ENCODE peak calls at places on chromosomes 4 and X, in five cellular contexts. One of them, this sample, is unnamed.

GRCh38 chrX:112011376-112011775 is 71.2 kb downstream of the TRPC5 start:
- DNase-seq in OCI-LY7: no peak
- DNase-seq in fibroblast of lung: no peak
- DNase-seq in MM.1S: no peak
- DNase-seq in endodermal cell: peak; percentile 75
- DNase-seq in this sample: no peak

GRCh38 chrX:151323054-151323453 is 74.0 kb upstream of the VMA21 start:
- DNase-seq in OCI-LY7: no peak
- DNase-seq in fibroblast of lung: no peak
- DNase-seq in MM.1S: no peak
- DNase-seq in endodermal cell: no peak
- DNase-seq in this sample: no peak

GRCh38 chrX:39782276-39782675 is 315.5 kb downstream of the BCOR start:
- DNase-seq in OCI-LY7: no peak
- DNase-seq in fibroblast of lung: no peak
- DNase-seq in MM.1S: no peak
- DNase-seq in endodermal cell: peak; percentile 87
- DNase-seq in this sample: no peak

GRCh38 chr4:123748806-123749205 is 352.2 kb downstream of the SPRY1 start:
- DNase-seq in OCI-LY7: no peak
- DNase-seq in fibroblast of lung: no peak
- DNase-seq in MM.1S: no peak
- DNase-seq in endodermal cell: no peak
- DNase-seq in this sample: no peak

GRCh38 chrX:47579537-47579936 is 2.7 kb upstream of the TIMP1 start:
- DNase-seq in OCI-LY7: no peak
- DNase-seq in fibroblast of lung: peak; percentile 78
- DNase-seq in MM.1S: no peak
- DNase-seq in endodermal cell: no peak
- DNase-seq in this sample: no peak

GRCh38 chr4:173522160-173522873 is 7.7 kb downstream of the HAND2 start:
- DNase-seq in OCI-LY7: no peak
- DNase-seq in fibroblast of lung: peak; percentile 81
- DNase-seq in MM.1S: no peak
- DNase-seq in endodermal cell: peak; percentile 85
- DNase-seq in this sample: no peak

GRCh38 chr4:64581422-64581821 is 172.2 kb upstream of the TECRL start:
- DNase-seq in OCI-LY7: no peak
- DNase-seq in fibroblast of lung: peak; percentile 68
- DNase-seq in MM.1S: no peak
- DNase-seq in endodermal cell: no peak
- DNase-seq in this sample: no peak

GRCh38 chr4:39616651-39617050 is 22.0 kb downstream of the SMIM14 start:
- DNase-seq in OCI-LY7: no peak
- DNase-seq in fibroblast of lung: peak; percentile 80
- DNase-seq in MM.1S: no peak
- DNase-seq in endodermal cell: no peak
- DNase-seq in this sample: no peak

GRCh38 chr4:52103314-52103713 is 52.2 kb downstream of the SPATA18 start:
- DNase-seq in OCI-LY7: no peak
- DNase-seq in fibroblast of lung: no peak
- DNase-seq in MM.1S: no peak
- DNase-seq in endodermal cell: peak; percentile 66
- DNase-seq in this sample: no peak

GRCh38 chr4:183329954-183330742 is 7.9 kb upstream of the CLDN24 start:
- DNase-seq in OCI-LY7: no peak
- DNase-seq in fibroblast of lung: no peak
- DNase-seq in MM.1S: no peak
- DNase-seq in endodermal cell: no peak
- DNase-seq in this sample: no peak

GRCh38 chr4:8676676-8677075 is 84.1 kb downstream of the CPZ start:
- DNase-seq in OCI-LY7: no peak
- DNase-seq in fibroblast of lung: no peak
- DNase-seq in MM.1S: no peak
- DNase-seq in endodermal cell: no peak
- DNase-seq in this sample: no peak

GRCh38 chr4:4415107-4415805 is 28.4 kb downstream of the NSG1 start:
- DNase-seq in OCI-LY7: no peak
- DNase-seq in fibroblast of lung: no peak
- DNase-seq in MM.1S: no peak
- DNase-seq in endodermal cell: no peak
- DNase-seq in this sample: no peak

GRCh38 chrX:150544222-150544787 is 24.1 kb upstream of the MTM1 start:
- DNase-seq in OCI-LY7: peak; percentile 3
- DNase-seq in fibroblast of lung: no peak
- DNase-seq in MM.1S: peak; percentile 27
- DNase-seq in endodermal cell: peak; percentile 80
- DNase-seq in this sample: no peak

GRCh38 chrX:133676344-133677122 is 261.2 kb upstream of the GPC4 start:
- DNase-seq in OCI-LY7: no peak
- DNase-seq in fibroblast of lung: no peak
- DNase-seq in MM.1S: no peak
- DNase-seq in endodermal cell: no peak
- DNase-seq in this sample: no peak

GRCh38 chrX:20454117-20454516 is 187.4 kb upstream of the RPS6KA3 start:
- DNase-seq in OCI-LY7: no peak
- DNase-seq in fibroblast of lung: peak; percentile 54
- DNase-seq in MM.1S: no peak
- DNase-seq in endodermal cell: no peak
- DNase-seq in this sample: no peak

GRCh38 chr4:98661356-98662054 is 3.1 kb upstream of the TSPAN5 start:
- DNase-seq in OCI-LY7: no peak
- DNase-seq in fibroblast of lung: no peak
- DNase-seq in MM.1S: no peak
- DNase-seq in endodermal cell: peak; percentile 73
- DNase-seq in this sample: no peak

GRCh38 chr4:25792200-25792791 is 70.5 kb downstream of the SEL1L3 start:
- DNase-seq in OCI-LY7: peak; percentile 40
- DNase-seq in fibroblast of lung: peak; percentile 10
- DNase-seq in MM.1S: no peak
- DNase-seq in endodermal cell: peak; percentile 87
- DNase-seq in this sample: no peak

GRCh38 chr4:164379694-164380093 is 374.2 kb upstream of the SMIM31 start:
- DNase-seq in OCI-LY7: no peak
- DNase-seq in fibroblast of lung: no peak
- DNase-seq in MM.1S: no peak
- DNase-seq in endodermal cell: no peak
- DNase-seq in this sample: no peak

GRCh38 chrX:145861818-145862217 is 44.2 kb downstream of the SLITRK2 start:
- DNase-seq in OCI-LY7: no peak
- DNase-seq in fibroblast of lung: no peak
- DNase-seq in MM.1S: no peak
- DNase-seq in endodermal cell: no peak
- DNase-seq in this sample: no peak

GRCh38 chrX:121641560-121641959 is 594.1 kb downstream of the GLUD2 start:
- DNase-seq in OCI-LY7: no peak
- DNase-seq in fibroblast of lung: peak; percentile 77
- DNase-seq in MM.1S: no peak
- DNase-seq in endodermal cell: no peak
- DNase-seq in this sample: no peak

GRCh38 chr4:94561249-94562024 is 109.7 kb downstream of the PDLIM5 start:
- DNase-seq in OCI-LY7: no peak
- DNase-seq in fibroblast of lung: peak; percentile 96
- DNase-seq in MM.1S: no peak
- DNase-seq in endodermal cell: no peak
- DNase-seq in this sample: no peak

GRCh38 chr4:52135166-52135565 is 84.1 kb downstream of the SPATA18 start:
- DNase-seq in OCI-LY7: no peak
- DNase-seq in fibroblast of lung: no peak
- DNase-seq in MM.1S: no peak
- DNase-seq in endodermal cell: no peak
- DNase-seq in this sample: no peak

GRCh38 chr4:52714597-52715254 is 36.5 kb downstream of the ERVMER34-1 start:
- DNase-seq in OCI-LY7: peak; percentile 37
- DNase-seq in fibroblast of lung: no peak
- DNase-seq in MM.1S: no peak
- DNase-seq in endodermal cell: no peak
- DNase-seq in this sample: no peak

GRCh38 chr4:118235726-118236125 is 117.1 kb downstream of the PRSS12 start:
- DNase-seq in OCI-LY7: no peak
- DNase-seq in fibroblast of lung: no peak
- DNase-seq in MM.1S: no peak
- DNase-seq in endodermal cell: no peak
- DNase-seq in this sample: no peak

DNA sequence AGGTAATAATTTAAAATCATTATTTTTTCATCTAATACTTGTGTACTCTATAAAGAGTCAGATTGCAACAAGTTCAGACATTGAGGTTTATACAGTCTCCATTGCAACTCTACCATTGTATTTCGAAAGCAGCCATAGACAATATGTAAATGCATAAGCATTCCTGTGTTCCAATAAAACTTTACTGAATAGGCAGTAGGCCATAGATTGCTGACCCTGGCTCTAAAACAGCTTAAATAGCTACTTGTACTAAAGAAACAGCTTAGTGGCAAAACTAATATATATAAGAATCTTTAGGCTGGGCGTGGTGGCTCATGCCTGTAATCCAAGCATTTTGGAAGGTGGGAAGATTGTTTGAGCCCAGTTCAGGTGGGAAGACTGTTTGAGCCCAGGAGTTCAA is 115.3 kb downstream of the PRSS12 start:
- DNase-seq in OCI-LY7: no peak
- DNase-seq in fibroblast of lung: no peak
- DNase-seq in MM.1S: no peak
- DNase-seq in endodermal cell: no peak
- DNase-seq in this sample: no peak
- H3K4me3 ChIP-seq in OCI-LY7: no peak overlapping the region
- H3K4me3 ChIP-seq in fibroblast of lung: no peak overlapping the region
- H3K4me3 ChIP-seq in MM.1S: no peak overlapping the region
- H3K4me3 ChIP-seq in endodermal cell: no peak overlapping the region
- H3K4me3 ChIP-seq in this sample: no peak overlapping the region

DNA sequence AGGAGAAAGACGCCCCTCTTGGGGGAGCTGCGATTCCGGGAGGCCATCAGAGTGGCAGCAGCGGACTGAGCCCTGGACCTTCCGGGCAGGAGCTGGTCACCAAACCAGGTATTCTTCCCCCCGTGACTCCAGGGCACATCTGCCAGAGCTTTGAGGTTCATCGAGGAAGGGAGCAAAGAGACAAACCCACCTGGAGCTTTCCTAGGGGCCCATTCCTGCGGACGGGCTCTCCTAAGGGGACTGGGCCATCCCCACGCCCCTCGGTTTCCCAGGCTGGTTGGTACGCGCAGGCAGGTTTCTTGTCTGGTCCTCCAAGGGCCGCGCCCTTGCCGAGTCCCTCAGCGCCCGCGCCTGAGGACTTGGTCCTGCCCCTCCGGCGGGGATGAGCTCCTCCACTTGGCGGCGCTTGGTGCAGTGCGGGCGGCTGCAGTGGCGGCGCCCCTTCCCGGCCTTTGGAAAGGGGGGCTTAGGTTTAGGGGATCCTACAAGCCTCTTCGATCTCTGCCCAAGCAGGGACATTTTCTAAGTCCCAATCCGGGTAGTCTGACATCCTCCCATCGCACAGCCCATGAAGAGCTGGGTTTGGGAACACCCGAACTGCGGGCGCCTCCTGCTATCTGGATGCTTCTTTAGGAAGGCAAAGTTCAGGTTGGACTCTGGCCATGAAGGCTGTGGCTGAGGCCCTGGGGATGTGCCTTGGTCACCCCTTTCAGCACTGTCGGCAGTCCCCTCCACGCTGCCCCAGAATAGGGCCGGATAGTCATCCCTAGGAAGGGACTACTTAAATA is 543 bp downstream of the STBD1 start:
- DNase-seq in OCI-LY7: no peak
- DNase-seq in fibroblast of lung: peak; percentile 55
- DNase-seq in MM.1S: peak; percentile 66
- DNase-seq in endodermal cell: peak; percentile 90
- DNase-seq in this sample: no peak
- TF ChIP-seq CTCF in OCI-LY7: no peak
- TF ChIP-seq CTCF in fibroblast of lung: peak; percentile 45
- TF ChIP-seq CTCF in MM.1S: peak; percentile 56
- TF ChIP-seq CTCF in endodermal cell: peak; percentile 60
- TF ChIP-seq CTCF in this sample: no peak

DNA sequence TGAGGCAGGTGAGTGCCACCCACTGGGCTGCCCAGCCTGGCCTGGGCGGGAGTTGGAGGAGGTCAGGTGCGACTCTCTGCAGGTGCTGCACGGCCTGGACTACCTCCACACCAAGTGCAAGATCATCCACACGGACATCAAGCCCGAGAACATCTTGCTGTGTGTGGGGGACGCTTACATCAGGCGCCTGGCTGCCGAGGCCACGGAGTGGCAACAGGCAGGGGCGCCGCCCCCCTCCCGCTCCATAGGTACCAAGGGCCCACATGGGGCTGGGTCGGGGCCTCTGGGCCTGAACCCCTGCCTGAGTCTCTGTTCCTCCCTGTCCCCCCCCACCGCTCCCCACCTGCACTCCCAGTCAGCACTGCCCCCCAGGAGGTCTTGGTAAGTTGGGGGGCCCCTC is 2.0 kb downstream of the SRPK3 start:
- DNase-seq in OCI-LY7: no peak
- DNase-seq in fibroblast of lung: no peak
- DNase-seq in MM.1S: no peak
- DNase-seq in endodermal cell: no peak
- DNase-seq in this sample: no peak
- H3K4me3 ChIP-seq in OCI-LY7: no peak overlapping the region
- H3K4me3 ChIP-seq in fibroblast of lung: no peak overlapping the region
- H3K4me3 ChIP-seq in MM.1S: no peak overlapping the region
- H3K4me3 ChIP-seq in endodermal cell: no peak overlapping the region
- H3K4me3 ChIP-seq in this sample: no peak overlapping the region

GRCh38 chr4:48205092-48205491 is 64.5 kb downstream of the TEC start:
- DNase-seq in OCI-LY7: no peak
- DNase-seq in fibroblast of lung: no peak
- DNase-seq in MM.1S: no peak
- DNase-seq in endodermal cell: no peak
- DNase-seq in this sample: no peak
- TF ChIP-seq CTCF in OCI-LY7: no peak
- TF ChIP-seq CTCF in fibroblast of lung: no peak
- TF ChIP-seq CTCF in MM.1S: no peak
- TF ChIP-seq CTCF in endodermal cell: no peak
- TF ChIP-seq CTCF in this sample: no peak